ENCODE peak calls at places on chromosomes 11 and 22, in four cellular contexts. One of them, this sample, is unnamed.

GRCh38 chr11:46389450-46390330 is 1.9 kb downstream of the CHRM4 start:
- DNase-seq in posterior cingulate gyrus: peak
- DNase-seq in GM19239: peak
- DNase-seq in naive B cell: no peak
- DNase-seq in this sample: peak

GRCh38 chr11:2268911-2269600 is 1.3 kb downstream of the ASCL2 start:
- DNase-seq in posterior cingulate gyrus: peak
- DNase-seq in GM19239: no peak
- DNase-seq in naive B cell: peak
- DNase-seq in this sample: peak

GRCh38 chr22:28716686-28717085 is 24.9 kb downstream of the CHEK2 start:
- DNase-seq in posterior cingulate gyrus: no peak
- DNase-seq in GM19239: no peak
- DNase-seq in naive B cell: no peak
- DNase-seq in this sample: no peak

GRCh38 chr11:18295316-18295715 is 26.6 kb downstream of the HPS5 start:
- DNase-seq in posterior cingulate gyrus: no peak
- DNase-seq in GM19239: no peak
- DNase-seq in naive B cell: no peak
- DNase-seq in this sample: no peak

GRCh38 chr22:22897947-22898346 is 10.3 kb downstream of the IGLL5 start:
- DNase-seq in posterior cingulate gyrus: no peak
- DNase-seq in GM19239: no peak
- DNase-seq in naive B cell: no peak
- DNase-seq in this sample: no peak

GRCh38 chr11:117185739-117186430 is 7.3 kb downstream of the SIDT2 start:
- DNase-seq in posterior cingulate gyrus: no peak
- DNase-seq in GM19239: no peak
- DNase-seq in naive B cell: no peak
- DNase-seq in this sample: no peak

GRCh38 chr11:75105462-75105925 is 8.8 kb upstream of the OR2AT4 start:
- DNase-seq in posterior cingulate gyrus: no peak
- DNase-seq in GM19239: no peak
- DNase-seq in naive B cell: no peak
- DNase-seq in this sample: no peak

GRCh38 chr11:37560346-37560745 is 962.3 kb upstream of the RAG2 start:
- DNase-seq in posterior cingulate gyrus: no peak
- DNase-seq in GM19239: no peak
- DNase-seq in naive B cell: no peak
- DNase-seq in this sample: no peak

GRCh38 chr11:132992838-132993680 is 539.2 kb downstream of the OPCML start:
- DNase-seq in posterior cingulate gyrus: no peak
- DNase-seq in GM19239: no peak
- DNase-seq in naive B cell: no peak
- DNase-seq in this sample: no peak